ENCODE peak calls at places on chromosomes 16 and 17, in six cellular contexts. S is cardiac fibroblast, Y is esophagus muscularis mucosa, N is fibroblast of pulmonary artery, T is tibial nerve, R is HFF-Myc. C is an unnamed sample.
A peak's percentile ranks its signal among the peaks of the same experiment; 100 is the strongest.

GRCh38 chr16:89922477-89922883 is 662 bp upstream of the TUBB3 start:
- DNase-seq in Y (no peak), S (peak; percentile 96), R (peak; percentile 83), T (no peak), N (peak; percentile 90), C (peak; percentile 93)

GRCh38 chr17:63950940-63951907 is 19.1 kb upstream of the CD79B start:
- DNase-seq in T (no peak), Y (no peak), N (no peak), S (no peak), R (no peak), C (no peak)

GRCh38 chr17:35167046-35167445 is 19.4 kb downstream of the UNC45B start:
- DNase-seq in Y (no peak), T (no peak), S (no peak), N (no peak), R (no peak), C (no peak)

GRCh38 chr16:57186630-57187507 is 740 bp downstream of the RSPRY1 start:
- DNase-seq in N (no peak), R (no peak), S (peak; percentile 52), Y (no peak), T (no peak), C (peak; percentile 10)

GRCh38 chr16:57358527-57359095 is at the start of gene CCL22:
- DNase-seq in S (no peak), N (no peak), T (no peak), R (no peak), Y (no peak), C (no peak)

GRCh38 chr16:60123387-60124023 is 1389.4 kb upstream of the GOT2 start:
- DNase-seq in T (no peak), N (no peak), S (no peak), R (no peak), Y (no peak), C (no peak)

GRCh38 chr17:8332688-8333087 is 7.0 kb upstream of the ODF4 start:
- DNase-seq in R (no peak), S (no peak), T (no peak), Y (no peak), N (no peak), C (no peak)

GRCh38 chr16:67516296-67517177 is 12.1 kb upstream of the RIPOR1 start:
- DNase-seq in N (peak; percentile 56), T (no peak), R (no peak), S (peak; percentile 32), Y (peak; percentile 90), C (peak; percentile 59)

GRCh38 chr17:34847939-34848338 is 113.3 kb downstream of the CCT6B start:
- DNase-seq in Y (no peak), R (no peak), N (no peak), T (no peak), S (no peak), C (no peak)

GRCh38 chr16:48462146-48462740 is 77.0 kb upstream of the SIAH1 start:
- DNase-seq in Y (no peak), S (peak; percentile 71), R (no peak), N (peak; percentile 43), T (no peak), C (no peak)

GRCh38 chr17:9696279-9697044 is 51.1 kb downstream of the USP43 start:
- DNase-seq in N (no peak), Y (no peak), S (no peak), T (no peak), R (no peak), C (no peak)

GRCh38 chr16:52634528-52634927 is 87.6 kb upstream of the TOX3 start:
- DNase-seq in S (no peak), T (no peak), N (no peak), Y (no peak), R (no peak), C (no peak)

GRCh38 chr17:15279011-15279477 is 13.9 kb upstream of the PMP22 start:
- DNase-seq in S (peak; percentile 92), T (no peak), R (no peak), N (peak; percentile 47), Y (no peak), C (peak; percentile 98)

GRCh38 chr17:63523256-63523869 is at the start of gene KCNH6:
- DNase-seq in T (no peak), R (no peak), N (no peak), S (no peak), Y (no peak), C (no peak)

GRCh38 chr16:27532088-27532810 is 17.5 kb downstream of the GTF3C1 start:
- DNase-seq in R (no peak), S (no peak), T (no peak), N (no peak), Y (no peak), C (no peak)

GRCh38 chr17:77200711-77201110 is 59.9 kb downstream of the SEC14L1 start:
- DNase-seq in Y (no peak), S (peak; percentile 43), R (no peak), N (peak; percentile 58), T (no peak), C (no peak)

GRCh38 chr17:556431-556995 is 158.1 kb downstream of the VPS53 start:
- DNase-seq in Y (no peak), S (no peak), T (no peak), N (peak; percentile 34), R (no peak), C (no peak)

GRCh38 chr17:40458001-40458791 is 14.9 kb downstream of the IGFBP4 start:
- DNase-seq in R (peak; percentile 93), T (no peak), S (peak; percentile 77), N (peak; percentile 85), Y (no peak), C (peak; percentile 88)

GRCh38 chr17:35784895-35785294 is 10.5 kb downstream of the MMP28 start:
- DNase-seq in S (no peak), T (no peak), N (no peak), Y (no peak), R (no peak), C (no peak)

GRCh38 chr16:89565506-89566372 is 5.3 kb downstream of the RPL13 start:
- DNase-seq in Y (no peak), S (peak; percentile 53), R (no peak), T (no peak), N (peak; percentile 41), C (peak; percentile 38)

GRCh38 chr17:47935961-47936360 is 5.4 kb upstream of the PNPO start:
- DNase-seq in Y (no peak), N (peak; percentile 67), S (peak; percentile 82), R (peak; percentile 43), T (no peak), C (peak; percentile 78)

GRCh38 chr17:58324409-58325288 is 3.9 kb downstream of the TSPOAP1 start:
- DNase-seq in T (no peak), Y (no peak), S (no peak), N (no peak), R (no peak), C (no peak)

GRCh38 chr17:79874329-79874981 is 35.2 kb upstream of the CBX4 start:
- DNase-seq in T (no peak), S (peak; percentile 52), N (peak; percentile 42), R (no peak), Y (no peak), C (no peak)

GRCh38 chr17:68423251-68423650 is 34.0 kb downstream of the WIPI1 start:
- DNase-seq in R (no peak), S (no peak), Y (peak; percentile 74), T (no peak), N (no peak), C (no peak)

GRCh38 chr17:31869031-31869430 is 10.0 kb upstream of the COPRS start:
- DNase-seq in T (no peak), R (no peak), N (no peak), S (no peak), Y (no peak), C (peak; percentile 16)

GRCh38 chr16:79685871-79686270 is 85.3 kb upstream of the MAF start:
- DNase-seq in S (no peak), R (no peak), Y (peak; percentile 47), T (no peak), N (no peak), C (no peak)

GRCh38 chr17:41065829-41066624 is at the start of gene KRTAP2-4:
- DNase-seq in N (peak; percentile 49), Y (no peak), T (no peak), R (peak; percentile 85), S (peak; percentile 86), C (peak; percentile 90)

GRCh38 chr16:28936784-28937155 is 5.0 kb downstream of the CD19 start:
- DNase-seq in N (no peak), T (no peak), S (no peak), Y (no peak), R (no peak), C (no peak)

GRCh38 chr16:70750893-70751467 is 50.0 kb downstream of the VAC14 start:
- DNase-seq in S (peak; percentile 96), R (no peak), N (peak; percentile 96), T (peak; percentile 38), Y (peak; percentile 96), C (peak; percentile 84)
- TF ChIP-seq CTCF in S (peak; percentile 4), R (no peak), N (peak; percentile 4), T (no peak), Y (no peak), C (no peak)

GRCh38 chr16:81713295-81713772 is 65.8 kb upstream of the PLCG2 start:
- DNase-seq in R (no peak), T (no peak), N (no peak), Y (no peak), S (no peak), C (no peak)
- TF ChIP-seq CTCF in R (no peak), T (no peak), N (no peak), Y (no peak), S (no peak), C (peak; percentile 27)

DNA sequence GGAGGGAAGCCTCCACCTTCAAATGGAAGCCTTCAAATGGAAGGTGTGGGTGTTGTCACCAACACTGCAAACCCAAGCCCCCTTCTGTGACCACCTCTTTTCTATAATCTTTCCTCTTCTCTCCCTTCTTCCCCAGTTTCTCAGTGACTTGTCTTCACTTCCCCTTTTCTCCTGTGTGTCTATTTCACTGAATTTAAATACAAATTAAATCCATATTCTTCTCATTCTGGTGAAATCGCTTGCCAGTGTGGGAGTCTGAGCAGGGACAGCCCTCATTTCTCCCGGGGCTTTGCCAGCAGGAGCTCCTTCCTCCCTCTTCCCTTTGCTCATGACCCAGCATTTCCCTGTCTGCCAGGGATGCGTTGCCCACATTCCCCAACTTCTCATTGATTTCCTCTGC is 6.4 kb upstream of the ITGAX start:
- DNase-seq in R (no peak), N (no peak), T (no peak), S (no peak), Y (no peak), C (no peak)
- TF ChIP-seq CTCF in R (no peak), N (no peak), T (no peak), S (no peak), Y (no peak), C (no peak)

DNA sequence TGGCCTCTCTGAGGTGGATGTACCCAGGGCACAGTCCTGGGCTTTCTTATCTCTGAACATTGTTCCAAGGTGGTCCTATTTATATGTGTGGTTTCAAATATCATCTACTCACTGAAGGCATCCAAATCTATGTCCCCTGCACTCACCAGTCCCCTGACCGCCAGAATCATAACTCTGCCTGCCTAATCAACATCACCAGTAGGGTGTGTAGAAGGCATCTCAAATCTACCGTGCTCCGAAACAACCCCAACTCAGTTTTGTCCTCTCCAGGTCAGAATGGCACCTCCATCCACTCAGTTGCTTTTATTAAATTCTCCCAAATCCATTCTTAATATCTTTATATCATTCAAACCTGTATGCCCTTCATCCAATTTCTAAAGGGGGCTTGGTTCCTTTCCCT is 536.3 kb downstream of the GRIN2A start:
- DNase-seq in R (no peak), T (no peak), S (no peak), Y (peak; percentile 29), N (no peak), C (no peak)
- TF ChIP-seq CTCF in R (no peak), T (no peak), S (no peak), Y (no peak), N (no peak), C (no peak)

GRCh38 chr17:73645050-73645871 is 1.0 kb upstream of the SDK2 start:
- DNase-seq in N (peak; percentile 10), Y (no peak), S (no peak), R (no peak), T (no peak), C (no peak)
- TF ChIP-seq CTCF in N (no peak), Y (no peak), S (no peak), R (no peak), T (peak; percentile 17), C (no peak)